ENCODE peak calls at places on chromosomes 7 and 10, in ten cellular contexts. L is neural progenitor cell, Y is fibroblast of gingiva, O is neuronal stem cell, P is Caki2, K is left ventricle myocardium inferior, R is upper lobe of right lung, G is uterus, J is adrenal gland, W is GM20000. Q is an unnamed sample.

GRCh38 chr7:94045566-94045965 is 41.4 kb upstream of the BET1 start:
- DNase-seq in L (no peak), Y (no peak), O (no peak), P (no peak), K (no peak), R (no peak), G (no peak), J (no peak), W (no peak), Q (no peak)

GRCh38 chr10:62326134-62326533 is 48.0 kb upstream of the ZNF365 start:
- DNase-seq in L (no peak), Y (no peak), O (no peak), P (no peak), K (no peak), R (no peak), G (no peak), J (no peak), W (no peak), Q (no peak)

GRCh38 chr10:119658274-119658673 is 7.1 kb downstream of the BAG3 start:
- DNase-seq in L (peak), Y (peak), O (no peak), P (peak), K (peak), R (peak), G (peak), J (peak), W (no peak), Q (no peak)

GRCh38 chr10:30534465-30535144 is 94.9 kb downstream of the LYZL2 start:
- DNase-seq in L (peak), Y (peak), O (peak), P (peak), K (peak), R (no peak), G (peak), J (peak), W (peak), Q (peak)

GRCh38 chr7:155257482-155258232 is 40.0 kb upstream of the INSIG1 start:
- DNase-seq in L (no peak), Y (peak), O (no peak), P (no peak), K (peak), R (no peak), G (peak), J (no peak), W (no peak), Q (no peak)

GRCh38 chr10:115335366-115335765 is 242.2 kb downstream of the ATRNL1 start:
- DNase-seq in L (no peak), Y (no peak), O (no peak), P (no peak), K (no peak), R (no peak), G (no peak), J (no peak), W (no peak), Q (no peak)

GRCh38 chr10:77162697-77163096 is 474.9 kb downstream of the KCNMA1 start:
- DNase-seq in L (no peak), Y (peak), O (no peak), P (no peak), K (no peak), R (no peak), G (no peak), J (no peak), W (no peak), Q (no peak)

GRCh38 chr7:79272066-79272669 is 181.3 kb downstream of the MAGI2 start:
- DNase-seq in L (peak), Y (peak), O (peak), P (no peak), K (no peak), R (no peak), G (no peak), J (no peak), W (peak), Q (no peak)

GRCh38 chr7:100685631-100686145 is 8.4 kb downstream of the GIGYF1 start:
- DNase-seq in L (no peak), Y (no peak), O (no peak), P (no peak), K (no peak), R (no peak), G (no peak), J (no peak), W (no peak), Q (no peak)

GRCh38 chr10:126369125-126369708 is 19.1 kb downstream of the ADAM12 start:
- DNase-seq in L (no peak), Y (no peak), O (no peak), P (no peak), K (no peak), R (no peak), G (no peak), J (no peak), W (no peak), Q (no peak)

GRCh38 chr10:81027223-81027622 is 489.5 kb downstream of the SH2D4B start:
- DNase-seq in L (no peak), Y (no peak), O (no peak), P (no peak), K (no peak), R (no peak), G (no peak), J (no peak), W (no peak), Q (no peak)

GRCh38 chr10:90743291-90743690 is 114.5 kb downstream of the HTR7 start:
- DNase-seq in L (no peak), Y (no peak), O (no peak), P (no peak), K (no peak), R (no peak), G (no peak), J (no peak), W (no peak), Q (no peak)

GRCh38 chr10:92574545-92575377 is 868 bp upstream of the IDE start:
- DNase-seq in L (peak), Y (no peak), O (peak), P (no peak), K (no peak), R (no peak), G (no peak), J (no peak), W (peak), Q (no peak)

GRCh38 chr7:35691827-35692307 is 3.1 kb downstream of the HERPUD2 start:
- DNase-seq in L (no peak), Y (no peak), O (no peak), P (peak), K (no peak), R (no peak), G (no peak), J (no peak), W (peak), Q (no peak)

GRCh38 chr7:46776790-46777189 is 805.1 kb downstream of the TNS3 start:
- DNase-seq in L (no peak), Y (peak), O (no peak), P (no peak), K (no peak), R (no peak), G (no peak), J (no peak), W (no peak), Q (no peak)

GRCh38 chr10:4343798-4344370 is 482.1 kb upstream of the AKR1E2 start:
- DNase-seq in L (no peak), Y (no peak), O (no peak), P (no peak), K (no peak), R (no peak), G (no peak), J (no peak), W (no peak), Q (no peak)

GRCh38 chr10:133445268-133445732 is 8.4 kb upstream of the SCART1 start:
- DNase-seq in L (no peak), Y (no peak), O (no peak), P (no peak), K (no peak), R (no peak), G (no peak), J (no peak), W (no peak), Q (no peak)

GRCh38 chr7:43753401-43753800 is 5.1 kb upstream of the BLVRA start:
- DNase-seq in L (no peak), Y (peak), O (no peak), P (no peak), K (no peak), R (no peak), G (no peak), J (no peak), W (no peak), Q (no peak)

GRCh38 chr10:70967591-70968588 is 79.5 kb upstream of the PCBD1 start:
- DNase-seq in L (peak), Y (no peak), O (peak), P (peak), K (no peak), R (no peak), G (no peak), J (no peak), W (peak), Q (no peak)

GRCh38 chr7:100556541-100556940 is 17.2 kb downstream of the SAP25 start:
- DNase-seq in L (no peak), Y (peak), O (no peak), P (no peak), K (no peak), R (no peak), G (no peak), J (no peak), W (no peak), Q (no peak)

GRCh38 chr7:116670409-116671036 is 1.5 kb upstream of the MET start:
- DNase-seq in L (no peak), Y (no peak), O (no peak), P (no peak), K (no peak), R (no peak), G (no peak), J (no peak), W (no peak), Q (no peak)

GRCh38 chr7:149799397-149800168 is 26.2 kb upstream of the ZNF467 start:
- DNase-seq in L (peak), Y (no peak), O (peak), P (no peak), K (peak), R (no peak), G (no peak), J (no peak), W (peak), Q (no peak)

GRCh38 chr10:110279062-110279986 is 25.4 kb downstream of the SMNDC1 start:
- DNase-seq in L (peak), Y (peak), O (peak), P (peak), K (no peak), R (no peak), G (peak), J (peak), W (peak), Q (peak)

GRCh38 chr10:61973169-61973568 is 71.7 kb downstream of the ARID5B start:
- DNase-seq in L (no peak), Y (peak), O (no peak), P (no peak), K (no peak), R (no peak), G (no peak), J (no peak), W (no peak), Q (no peak)

GRCh38 chr7:116392806-116393205 is 106.7 kb upstream of the CAV2 start:
- DNase-seq in L (no peak), Y (no peak), O (no peak), P (no peak), K (no peak), R (no peak), G (no peak), J (no peak), W (no peak), Q (no peak)

GRCh38 chr10:49058341-49059255 is 56.7 kb downstream of the VSTM4 start:
- DNase-seq in L (no peak), Y (no peak), O (no peak), P (no peak), K (peak), R (no peak), G (peak), J (no peak), W (no peak), Q (no peak)

GRCh38 chr7:155644971-155645509 is 579 bp downstream of the RBM33 start:
- DNase-seq in L (peak), Y (peak), O (peak), P (peak), K (peak), R (peak), G (peak), J (peak), W (peak), Q (no peak)